ENCODE peak calls at places on chromosome 7, in six cellular contexts. K, G, M, O, S and N are unnamed samples.
A peak's percentile ranks its signal among the peaks of the same experiment; 100 is the strongest.

GRCh38 chr7:71473366-71473967 is 341.5 kb downstream of the GALNT17 start:
- DNase-seq in K (no peak), G (no peak), M (no peak), O (no peak), S (no peak), N (no peak)

GRCh38 chr7:94449151-94449725 is 54.5 kb downstream of the COL1A2 start:
- DNase-seq in K (peak; percentile 8), G (peak; percentile 45), M (peak; percentile 32), O (no peak), S (peak; percentile 24), N (no peak)

GRCh38 chr7:6651866-6652445 is 14.8 kb downstream of the ZNF316 start:
- DNase-seq in K (no peak), G (no peak), M (no peak), O (no peak), S (no peak), N (peak; percentile 9)

GRCh38 chr7:46933596-46933995 is 648.3 kb downstream of the TNS3 start:
- DNase-seq in K (no peak), G (no peak), M (no peak), O (no peak), S (no peak), N (no peak)

GRCh38 chr7:130290745-130291144 is 2.2 kb upstream of the CPA4 start:
- DNase-seq in K (no peak), G (no peak), M (peak; percentile 73), O (no peak), S (peak; percentile 33), N (no peak)

GRCh38 chr7:27213904-27214586 is 14.2 kb upstream of the HOXA13 start:
- DNase-seq in K (no peak), G (no peak), M (no peak), O (no peak), S (no peak), N (no peak)

GRCh38 chr7:47681241-47681810 is 99.4 kb upstream of the TNS3 start:
- DNase-seq in K (no peak), G (no peak), M (no peak), O (no peak), S (no peak), N (no peak)

GRCh38 chr7:42454006-42454405 is 217.0 kb upstream of the GLI3 start:
- DNase-seq in K (no peak), G (no peak), M (no peak), O (no peak), S (no peak), N (no peak)

GRCh38 chr7:29306276-29307036 is 111.9 kb downstream of the CHN2 start:
- DNase-seq in K (no peak), G (no peak), M (no peak), O (no peak), S (no peak), N (no peak)

GRCh38 chr7:371779-372545 is 82.0 kb downstream of the FOXL3 start:
- DNase-seq in K (no peak), G (no peak), M (no peak), O (no peak), S (no peak), N (peak; percentile 10)

GRCh38 chr7:28750981-28751380 is 207.1 kb downstream of the TRIL start:
- DNase-seq in K (no peak), G (no peak), M (no peak), O (no peak), S (no peak), N (no peak)

GRCh38 chr7:153381275-153382119 is 621.9 kb downstream of the ACTR3B start:
- DNase-seq in K (no peak), G (peak; percentile 28), M (no peak), O (peak; percentile 25), S (peak; percentile 80), N (peak; percentile 10)

GRCh38 chr7:1611708-1612241 is 41.9 kb upstream of the PSMG3 start:
- DNase-seq in K (no peak), G (no peak), M (peak; percentile 3), O (no peak), S (no peak), N (peak; percentile 9)

GRCh38 chr7:134778941-134779740 is at the start of gene CALD1:
- DNase-seq in K (no peak), G (peak; percentile 78), M (peak; percentile 26), O (peak; percentile 87), S (no peak), N (peak; percentile 84)

DNA sequence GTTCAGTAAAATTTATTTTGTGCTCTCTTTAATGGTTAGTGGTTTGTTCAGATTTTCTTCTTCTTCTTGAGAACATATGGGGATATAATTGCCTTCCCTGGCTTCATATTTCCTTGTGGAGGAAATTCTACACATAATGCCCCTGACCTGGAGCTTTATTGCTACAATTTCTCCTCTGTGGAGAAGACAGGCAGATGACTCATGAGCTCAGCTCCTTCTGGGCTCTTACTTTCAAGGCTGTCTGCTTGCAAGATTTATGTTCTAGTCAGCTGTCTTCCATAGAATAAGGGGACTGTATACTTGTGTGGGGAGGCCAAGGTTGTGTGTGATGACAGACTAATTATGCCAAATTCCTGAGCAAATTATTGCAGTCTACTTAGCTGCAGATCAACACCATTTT is 1.6 kb downstream of the LRRD1 start:
- DNase-seq in K (no peak), G (no peak), M (no peak), O (no peak), S (peak; percentile 24), N (no peak)
- TF ChIP-seq ATF3 in K (no peak), G (no peak), M (no peak), O (no peak), S (peak; percentile 45), N (no peak)

GRCh38 chr7:120981888-120982615 is 6.5 kb upstream of the CPED1 start:
- DNase-seq in K (no peak), G (no peak), M (no peak), O (no peak), S (peak; percentile 40), N (no peak)
- TF ChIP-seq ATF3 in K (no peak), G (no peak), M (no peak), O (no peak), S (peak; percentile 77), N (no peak)

GRCh38 chr7:33185786-33186185 is 56.4 kb downstream of the BBS9 start:
- DNase-seq in K (no peak), G (peak; percentile 62), M (peak; percentile 34), O (no peak), S (peak; percentile 64), N (no peak)
- TF ChIP-seq ATF3 in K (no peak), G (no peak), M (no peak), O (no peak), S (no peak), N (no peak)

GRCh38 chr7:33463131-33463530 is 333.8 kb downstream of the BBS9 start:
- DNase-seq in K (peak; percentile 25), G (no peak), M (no peak), O (no peak), S (no peak), N (no peak)
- TF ChIP-seq ATF3 in K (no peak), G (no peak), M (no peak), O (no peak), S (no peak), N (no peak)

GRCh38 chr7:25454562-25455031 is 226.3 kb upstream of the NPVF start:
- DNase-seq in K (no peak), G (no peak), M (no peak), O (no peak), S (no peak), N (no peak)
- TF ChIP-seq ATF3 in K (no peak), G (no peak), M (no peak), O (no peak), S (no peak), N (no peak)